ENCODE peak calls at places on chromosomes 2 and 18, in seven cellular contexts. One of them, this sample, is unnamed.

GRCh38 chr2:177026956-177027355 is 185.6 kb upstream of the HNRNPA3 start:
- DNase-seq in NCI-H748 treated with DMSO at 0.1 percent for 48 hours: no peak
- DNase-seq in brain microvascular endothelial cell: no peak
- DNase-seq in GM13977: no peak
- DNase-seq in posterior cingulate gyrus: no peak
- DNase-seq in NCI-H1930: no peak
- DNase-seq in kidney: no peak
- DNase-seq in this sample: no peak

GRCh38 chr2:196284901-196285589 is 113.7 kb upstream of the STK17B start:
- DNase-seq in NCI-H748 treated with DMSO at 0.1 percent for 48 hours: no peak
- DNase-seq in brain microvascular endothelial cell: no peak
- DNase-seq in GM13977: no peak
- DNase-seq in posterior cingulate gyrus: no peak
- DNase-seq in NCI-H1930: no peak
- DNase-seq in kidney: no peak
- DNase-seq in this sample: no peak

GRCh38 chr2:119429225-119430000 is 2.2 kb upstream of the TMEM37 start:
- DNase-seq in NCI-H748 treated with DMSO at 0.1 percent for 48 hours: no peak
- DNase-seq in brain microvascular endothelial cell: no peak
- DNase-seq in GM13977: no peak
- DNase-seq in posterior cingulate gyrus: no peak
- DNase-seq in NCI-H1930: no peak
- DNase-seq in kidney: no peak
- DNase-seq in this sample: no peak

GRCh38 chr2:186183406-186183805 is 302.7 kb upstream of the ZC3H15 start:
- DNase-seq in NCI-H748 treated with DMSO at 0.1 percent for 48 hours: no peak
- DNase-seq in brain microvascular endothelial cell: no peak
- DNase-seq in GM13977: no peak
- DNase-seq in posterior cingulate gyrus: no peak
- DNase-seq in NCI-H1930: no peak
- DNase-seq in kidney: no peak
- DNase-seq in this sample: no peak

GRCh38 chr2:53820711-53821110 is 33.9 kb downstream of the ERLEC1 start:
- DNase-seq in NCI-H748 treated with DMSO at 0.1 percent for 48 hours: no peak
- DNase-seq in brain microvascular endothelial cell: no peak
- DNase-seq in GM13977: no peak
- DNase-seq in posterior cingulate gyrus: no peak
- DNase-seq in NCI-H1930: no peak
- DNase-seq in kidney: no peak
- DNase-seq in this sample: no peak

GRCh38 chr2:238326801-238327365 is 6.6 kb downstream of the TRAF3IP1 start:
- DNase-seq in NCI-H748 treated with DMSO at 0.1 percent for 48 hours: no peak
- DNase-seq in brain microvascular endothelial cell: no peak
- DNase-seq in GM13977: no peak
- DNase-seq in posterior cingulate gyrus: peak
- DNase-seq in NCI-H1930: no peak
- DNase-seq in kidney: no peak
- DNase-seq in this sample: no peak

GRCh38 chr18:8816805-8817204 is 111.4 kb downstream of the MTCL1 start:
- DNase-seq in NCI-H748 treated with DMSO at 0.1 percent for 48 hours: no peak
- DNase-seq in brain microvascular endothelial cell: peak
- DNase-seq in GM13977: no peak
- DNase-seq in posterior cingulate gyrus: no peak
- DNase-seq in NCI-H1930: no peak
- DNase-seq in kidney: no peak
- DNase-seq in this sample: no peak

GRCh38 chr2:176149484-176150337 is 1.6 kb upstream of the HOXD4 start:
- DNase-seq in NCI-H748 treated with DMSO at 0.1 percent for 48 hours: no peak
- DNase-seq in brain microvascular endothelial cell: no peak
- DNase-seq in GM13977: no peak
- DNase-seq in posterior cingulate gyrus: no peak
- DNase-seq in NCI-H1930: no peak
- DNase-seq in kidney: peak
- DNase-seq in this sample: no peak

GRCh38 chr2:9168851-9169250 is 37.8 kb upstream of the ASAP2 start:
- DNase-seq in NCI-H748 treated with DMSO at 0.1 percent for 48 hours: no peak
- DNase-seq in brain microvascular endothelial cell: no peak
- DNase-seq in GM13977: no peak
- DNase-seq in posterior cingulate gyrus: peak
- DNase-seq in NCI-H1930: no peak
- DNase-seq in kidney: no peak
- DNase-seq in this sample: no peak

GRCh38 chr2:150486539-150487484 is 655 bp downstream of the RND3 start:
- DNase-seq in NCI-H748 treated with DMSO at 0.1 percent for 48 hours: peak
- DNase-seq in brain microvascular endothelial cell: no peak
- DNase-seq in GM13977: peak
- DNase-seq in posterior cingulate gyrus: no peak
- DNase-seq in NCI-H1930: no peak
- DNase-seq in kidney: peak
- DNase-seq in this sample: no peak

GRCh38 chr2:38700113-38700780 is 34.3 kb downstream of the GALM start:
- DNase-seq in NCI-H748 treated with DMSO at 0.1 percent for 48 hours: no peak
- DNase-seq in brain microvascular endothelial cell: no peak
- DNase-seq in GM13977: no peak
- DNase-seq in posterior cingulate gyrus: no peak
- DNase-seq in NCI-H1930: no peak
- DNase-seq in kidney: no peak
- DNase-seq in this sample: peak

GRCh38 chr2:193963472-193964119 is 1693.4 kb upstream of the SLC39A10 start:
- DNase-seq in NCI-H748 treated with DMSO at 0.1 percent for 48 hours: peak
- DNase-seq in brain microvascular endothelial cell: peak
- DNase-seq in GM13977: peak
- DNase-seq in posterior cingulate gyrus: no peak
- DNase-seq in NCI-H1930: no peak
- DNase-seq in kidney: no peak
- DNase-seq in this sample: peak

GRCh38 chr2:55109219-55109891 is 59.1 kb upstream of the RTN4 start:
- DNase-seq in NCI-H748 treated with DMSO at 0.1 percent for 48 hours: peak
- DNase-seq in brain microvascular endothelial cell: peak
- DNase-seq in GM13977: no peak
- DNase-seq in posterior cingulate gyrus: no peak
- DNase-seq in NCI-H1930: peak
- DNase-seq in kidney: no peak
- DNase-seq in this sample: no peak

GRCh38 chr2:43631918-43632317 is 5.1 kb upstream of the PLEKHH2 start:
- DNase-seq in NCI-H748 treated with DMSO at 0.1 percent for 48 hours: no peak
- DNase-seq in brain microvascular endothelial cell: no peak
- DNase-seq in GM13977: no peak
- DNase-seq in posterior cingulate gyrus: no peak
- DNase-seq in NCI-H1930: no peak
- DNase-seq in kidney: no peak
- DNase-seq in this sample: no peak

GRCh38 chr18:10841203-10841602 is 308.2 kb downstream of the PIEZO2 start:
- DNase-seq in NCI-H748 treated with DMSO at 0.1 percent for 48 hours: no peak
- DNase-seq in brain microvascular endothelial cell: no peak
- DNase-seq in GM13977: no peak
- DNase-seq in posterior cingulate gyrus: no peak
- DNase-seq in NCI-H1930: no peak
- DNase-seq in kidney: no peak
- DNase-seq in this sample: no peak